ENCODE peak calls at places on chromosomes 5 and 9, in eight cellular contexts. N is heart left ventricle, A is stomach, P is gastrocnemius medialis, X is HCT116, R is breast epithelium, D is testis, F is body of pancreas. B is an unnamed sample.
A peak's percentile ranks its signal among the peaks of the same experiment; 100 is the strongest.

GRCh38 chr5:148910686-148911361 is 84.4 kb downstream of the ADRB2 start:
- DNase-seq in D (peak; percentile 69), P (no peak), R (no peak), A (peak; percentile 79), X (peak; percentile 38), F (no peak), N (no peak), B (no peak)

GRCh38 chr5:91170266-91170665 is 212.9 kb downstream of the ARRDC3 start:
- DNase-seq in R (no peak), P (no peak), N (no peak), F (no peak), D (no peak), X (no peak), A (no peak), B (no peak)

GRCh38 chr5:20030125-20030524 is 42.1 kb upstream of the CDH18 start:
- DNase-seq in R (no peak), X (no peak), P (no peak), F (no peak), A (no peak), N (no peak), D (no peak), B (no peak)

GRCh38 chr5:7745882-7746735 is 104.8 kb downstream of the CFAP90 start:
- DNase-seq in P (peak; percentile 69), X (peak; percentile 41), N (peak; percentile 53), D (peak; percentile 90), R (peak; percentile 47), A (peak; percentile 76), F (peak; percentile 68), B (peak; percentile 45)

GRCh38 chr9:31908891-31909480 is 475.5 kb upstream of the ACO1 start:
- DNase-seq in D (no peak), F (no peak), X (no peak), R (no peak), P (no peak), A (no peak), N (no peak), B (no peak)

GRCh38 chr5:138177936-138178515 is 404 bp downstream of the BRD8 start:
- DNase-seq in A (peak; percentile 31), F (no peak), P (no peak), R (no peak), N (no peak), D (peak; percentile 76), X (no peak), B (peak; percentile 64)

GRCh38 chr5:134139891-134140469 is 25.5 kb downstream of the TCF7 start:
- DNase-seq in A (peak; percentile 19), X (no peak), P (peak; percentile 7), R (peak; percentile 16), D (peak; percentile 2), F (peak; percentile 6), N (no peak), B (no peak)

GRCh38 chr5:2686296-2686695 is 65.2 kb downstream of the IRX2 start:
- DNase-seq in D (no peak), N (no peak), F (no peak), R (no peak), P (no peak), A (no peak), X (no peak), B (no peak)

GRCh38 chr5:72146056-72146455 is 38.8 kb downstream of the MAP1B start:
- DNase-seq in A (no peak), P (no peak), X (no peak), N (no peak), D (no peak), R (no peak), F (no peak), B (no peak)

GRCh38 chr9:123157216-123157615 is 111.2 kb downstream of the STRBP start:
- DNase-seq in X (no peak), N (no peak), D (no peak), P (no peak), A (no peak), F (no peak), R (no peak), B (no peak)

GRCh38 chr5:32325616-32326015 is 12.9 kb upstream of the MTMR12 start:
- DNase-seq in A (no peak), N (no peak), X (no peak), F (no peak), D (no peak), R (no peak), P (no peak), B (no peak)

GRCh38 chr9:133258061-133259015 is 16.7 kb downstream of the ABO start:
- DNase-seq in R (no peak), X (no peak), P (no peak), D (peak; percentile 67), A (no peak), F (no peak), N (no peak), B (no peak)

GRCh38 chr5:15544039-15544438 is 44.1 kb downstream of the FBXL7 start:
- DNase-seq in F (no peak), X (no peak), R (no peak), D (no peak), N (peak; percentile 38), A (no peak), P (no peak), B (no peak)

GRCh38 chr9:36855443-36856315 is 178.4 kb downstream of the PAX5 start:
- DNase-seq in P (no peak), F (no peak), N (no peak), A (no peak), X (peak; percentile 61), R (no peak), D (no peak), B (no peak)

GRCh38 chr9:95511952-95512750 is 4.6 kb downstream of the PTCH1 start:
- DNase-seq in N (no peak), F (no peak), D (peak; percentile 26), P (no peak), A (no peak), X (no peak), R (no peak), B (no peak)

GRCh38 chr9:15357050-15357653 is 50.1 kb upstream of the TTC39B start:
- DNase-seq in F (no peak), A (peak; percentile 28), R (no peak), D (no peak), X (no peak), P (no peak), N (no peak), B (no peak)

GRCh38 chr5:4625206-4625896 is 514.8 kb upstream of the ADAMTS16 start:
- DNase-seq in N (no peak), D (no peak), A (no peak), R (no peak), X (no peak), P (no peak), F (no peak), B (no peak)

GRCh38 chr5:36147681-36148080 is 4.0 kb downstream of the LMBRD2 start:
- DNase-seq in A (no peak), X (no peak), N (no peak), P (no peak), R (no peak), D (no peak), F (no peak), B (no peak)

GRCh38 chr5:53109041-53109435 is 519 bp downstream of the MOCS2 start:
- DNase-seq in R (no peak), N (no peak), A (no peak), D (peak; percentile 25), P (no peak), X (no peak), F (no peak), B (peak; percentile 55)

GRCh38 chr5:17056056-17056690 is 120.1 kb upstream of the MYO10 start:
- DNase-seq in F (no peak), X (no peak), A (no peak), N (no peak), R (no peak), P (no peak), D (no peak), B (no peak)

GRCh38 chr5:157143127-157143959 is 678 bp upstream of the MED7 start:
- DNase-seq in P (peak; percentile 32), D (peak; percentile 64), F (peak; percentile 17), X (no peak), N (peak; percentile 35), R (peak; percentile 35), A (peak; percentile 38), B (peak; percentile 56)

GRCh38 chr5:97534166-97534565 is 351.1 kb upstream of the RIOK2 start:
- DNase-seq in P (no peak), R (no peak), N (no peak), F (peak; percentile 23), X (peak; percentile 51), D (peak; percentile 47), A (peak; percentile 27), B (no peak)
- TF ChIP-seq CTCF in P (peak; percentile 33), R (no peak), N (peak; percentile 38), F (peak; percentile 38), X (peak; percentile 77), D (peak; percentile 49), A (peak; percentile 8), B (peak; percentile 74)

DNA sequence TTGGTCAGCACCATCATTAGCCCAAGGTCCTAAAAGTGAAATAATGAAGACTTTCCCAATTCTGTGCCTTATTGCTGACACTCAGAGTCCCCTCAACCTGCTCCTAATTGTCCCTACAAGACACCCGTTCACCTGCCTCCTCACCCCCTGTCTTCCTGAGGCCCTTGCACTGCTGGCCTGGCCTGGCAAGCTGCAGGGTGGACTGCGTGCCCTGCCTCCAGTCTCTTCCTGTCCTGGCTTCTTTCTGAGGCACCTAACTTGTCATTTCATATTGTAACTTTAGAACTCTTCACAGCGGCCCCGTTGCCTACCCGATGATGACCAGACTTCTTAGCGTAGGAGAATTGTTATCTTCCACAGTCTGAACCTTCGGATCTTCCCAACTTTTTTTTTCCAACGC is 153.9 kb downstream of the SMARCA2 start:
- DNase-seq in D (no peak), A (no peak), P (no peak), N (no peak), X (no peak), R (no peak), F (no peak), B (no peak)
- TF ChIP-seq POLR2A in D (no peak), A (no peak), P (no peak), N (no peak), X (no peak), R (no peak), F (no peak), B (no peak)

DNA sequence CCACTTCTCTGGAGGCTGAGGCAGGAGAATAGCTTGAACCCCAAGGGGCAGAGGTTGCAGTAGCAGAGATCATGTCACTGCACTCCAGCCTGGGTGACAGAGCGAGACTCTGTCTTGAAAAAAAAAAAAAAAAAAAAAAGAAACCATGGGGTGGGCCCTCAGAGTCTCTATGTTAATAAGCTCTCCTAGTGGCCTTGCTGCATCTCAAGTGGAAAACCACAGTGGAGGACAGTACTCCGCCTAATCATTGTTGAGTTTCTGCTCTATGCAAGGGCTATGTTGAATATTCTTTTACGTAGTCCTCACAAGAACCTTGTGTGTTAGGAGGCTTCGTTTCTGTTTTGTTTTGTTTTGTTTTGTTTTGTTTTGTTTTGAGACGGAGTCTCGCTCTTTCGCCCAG is 48.9 kb downstream of the TJP2 start:
- DNase-seq in R (no peak), N (no peak), D (no peak), X (no peak), P (no peak), A (no peak), F (no peak), B (no peak)
- H3K36me3 ChIP-seq in R (no peaks in the 10 kb centered on the region), N (peaks cover 83% of the 10 kb centered on the region), D (no peaks in the 10 kb centered on the region), X (peaks cover 7% of the 10 kb centered on the region), P (no peaks in the 10 kb centered on the region), A (peaks cover 88% of the 10 kb centered on the region), F (peaks cover 23% of the 10 kb centered on the region), B (peaks cover 8% of the 10 kb centered on the region)

DNA sequence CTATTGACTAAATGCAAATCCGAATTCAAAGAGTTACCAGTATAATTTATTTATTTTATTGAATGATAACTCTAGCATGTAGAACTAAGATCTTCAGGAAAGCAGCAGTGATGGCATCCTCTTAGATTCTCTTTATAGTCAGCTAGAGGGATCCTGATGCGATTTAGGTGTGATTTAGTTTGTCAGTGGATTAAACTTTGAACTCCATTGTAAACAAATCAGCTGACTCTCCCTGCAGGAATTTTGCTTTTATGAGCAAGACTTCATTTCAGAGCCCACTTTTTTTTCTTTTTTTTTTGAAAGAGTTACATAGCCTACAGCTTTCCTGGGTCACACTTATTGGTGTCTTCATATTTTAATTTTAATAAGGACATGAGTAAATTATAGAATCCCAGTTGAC is 93.7 kb upstream of the SEMA6A start:
- DNase-seq in F (no peak), X (no peak), R (no peak), N (no peak), D (no peak), P (no peak), A (no peak), B (no peak)
- TF ChIP-seq CTCF in F (no peak), X (no peak), R (no peak), N (no peak), D (no peak), P (no peak), A (no peak), B (no peak)

B was measured in right lobe of liver.